ENCODE peak calls at places on chromosomes 5 and 9, in eight cellular contexts. Y is PC-9, P is A673, T is aorta, F is stomach, Z is hepatocyte, D is transverse colon, B is GM23248. Q is an unnamed sample.

GRCh38 chr9:135588886-135589595 is 27.5 kb downstream of the PAEP start:
- DNase-seq in Y (no peak), D (no peak), Z (peak), B (no peak), T (peak), F (peak), P (no peak), Q (no peak)

GRCh38 chr5:37575541-37576489 is 196.7 kb downstream of the WDR70 start:
- DNase-seq in F (no peak), P (peak), B (no peak), Z (peak), T (no peak), D (no peak), Y (no peak), Q (no peak)

GRCh38 chr5:63923914-63924313 is 38.3 kb downstream of the HTR1A start:
- DNase-seq in D (peak), P (no peak), Z (peak), Y (no peak), B (no peak), T (no peak), F (peak), Q (peak)

GRCh38 chr9:91100878-91101450 is 260.8 kb downstream of the AUH start:
- DNase-seq in B (no peak), F (no peak), T (peak), D (peak), Y (no peak), P (no peak), Z (no peak), Q (no peak)

GRCh38 chr9:123637940-123638634 is 282.1 kb downstream of the CRB2 start:
- DNase-seq in T (no peak), Z (no peak), D (peak), F (no peak), Y (no peak), P (no peak), B (no peak), Q (no peak)

GRCh38 chr5:145345883-145346282 is 489.3 kb downstream of the PRELID2 start:
- DNase-seq in Y (no peak), T (no peak), D (no peak), Z (no peak), B (peak), F (no peak), P (no peak), Q (no peak)

GRCh38 chr5:108380531-108381021 is 1.3 kb downstream of the FBXL17 start:
- DNase-seq in T (peak), Z (peak), P (peak), B (peak), F (peak), D (peak), Y (no peak), Q (no peak)

GRCh38 chr5:116452774-116453368 is 121.8 kb downstream of the SEMA6A start:
- DNase-seq in Z (no peak), D (no peak), F (no peak), P (no peak), B (no peak), T (no peak), Y (no peak), Q (no peak)

GRCh38 chr5:148391422-148391821 is 7.7 kb downstream of the FBXO38 start:
- DNase-seq in T (no peak), F (no peak), D (no peak), Y (no peak), P (no peak), Z (no peak), B (no peak), Q (no peak)

GRCh38 chr5:154370730-154371334 is 75.0 kb upstream of the SAP30L start:
- DNase-seq in D (no peak), Z (no peak), P (no peak), Y (no peak), T (no peak), B (peak), F (no peak), Q (no peak)

GRCh38 chr9:133981958-133982681 is 10.0 kb downstream of the VAV2 start:
- DNase-seq in F (no peak), Z (no peak), D (no peak), P (no peak), B (no peak), T (peak), Y (no peak), Q (no peak)

GRCh38 chr5:110075656-110076055 is 385.9 kb downstream of the MAN2A1 start:
- DNase-seq in Z (no peak), P (no peak), D (no peak), Y (no peak), F (no peak), B (no peak), T (no peak), Q (no peak)

GRCh38 chr5:173808079-173808808 is 79.9 kb upstream of the CPEB4 start:
- DNase-seq in T (no peak), D (no peak), P (no peak), Y (no peak), F (no peak), Z (no peak), B (no peak), Q (no peak)

GRCh38 chr5:175489693-175490443 is 11.5 kb downstream of the SFXN1 start:
- DNase-seq in T (no peak), P (no peak), D (no peak), B (no peak), F (no peak), Z (no peak), Y (no peak), Q (no peak)

GRCh38 chr5:102753889-102754498 is 1.1 kb upstream of the PAM start:
- DNase-seq in P (no peak), Z (no peak), F (no peak), D (no peak), T (peak), B (no peak), Y (no peak), Q (no peak)

GRCh38 chr9:27582794-27583193 is 9.5 kb upstream of the C9orf72 start:
- DNase-seq in D (no peak), Y (no peak), F (no peak), B (no peak), Z (no peak), P (no peak), T (no peak), Q (no peak)

GRCh38 chr5:74251106-74252032 is 389.2 kb downstream of the ENC1 start:
- DNase-seq in D (peak), Z (peak), T (no peak), F (no peak), B (peak), Y (peak), P (peak), Q (peak)

GRCh38 chr5:816176-816575 is 31.6 kb upstream of the ZDHHC11B start:
- DNase-seq in D (no peak), B (no peak), Y (no peak), Z (no peak), T (no peak), F (no peak), P (no peak), Q (no peak)

GRCh38 chr5:116685931-116686330 is 111.3 kb upstream of the SEMA6A start:
- DNase-seq in Z (no peak), T (no peak), B (no peak), Y (no peak), D (no peak), P (no peak), F (no peak), Q (no peak)

GRCh38 chr5:76426391-76426802 is 23.3 kb downstream of the IQGAP2 start:
- DNase-seq in T (no peak), Y (no peak), F (no peak), Z (no peak), P (no peak), D (no peak), B (no peak), Q (no peak)

GRCh38 chr5:14217587-14217986 is 74.4 kb downstream of the TRIO start:
- DNase-seq in B (no peak), Y (no peak), Z (no peak), T (no peak), F (no peak), P (no peak), D (no peak), Q (no peak)

GRCh38 chr5:14218897-14219573 is 75.9 kb downstream of the TRIO start:
- DNase-seq in Z (no peak), T (no peak), P (no peak), F (no peak), Y (no peak), B (peak), D (no peak), Q (no peak)

GRCh38 chr5:14218011-14218410 is 74.9 kb downstream of the TRIO start:
- DNase-seq in D (no peak), Z (no peak), F (no peak), T (no peak), Y (no peak), P (no peak), B (no peak), Q (no peak)

GRCh38 chr5:14219800-14220512 is 76.8 kb downstream of the TRIO start:
- DNase-seq in Z (no peak), B (no peak), F (no peak), D (no peak), Y (no peak), T (no peak), P (no peak), Q (no peak)

DNA sequence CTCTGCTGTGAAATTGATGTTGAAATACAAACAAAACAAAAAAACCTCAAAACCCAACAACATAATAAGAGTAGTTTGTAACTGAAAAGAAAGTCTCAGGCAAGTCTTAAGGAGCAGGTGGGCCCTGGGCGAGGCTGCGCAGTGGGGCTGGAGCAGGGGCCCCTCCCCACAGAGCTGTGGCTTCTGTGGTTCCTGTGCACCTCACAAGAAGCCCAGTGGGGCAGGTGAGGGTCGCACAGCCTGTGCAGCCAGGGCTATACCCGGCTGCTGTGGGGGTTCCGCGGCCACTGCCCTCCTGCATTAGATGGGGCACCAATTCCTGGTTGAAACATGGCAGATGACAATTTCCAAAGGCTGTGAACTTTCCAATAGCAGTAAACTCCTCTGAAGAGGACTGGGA is 75.3 kb downstream of the TRIO start:
- DNase-seq in D (no peak), Z (no peak), F (no peak), Y (no peak), T (no peak), P (no peak), B (no peak), Q (no peak)
- H3K27ac ChIP-seq in D (peak), Z (no peak), F (peak), Y (no peak), T (peak), P (no peak), B (peak), Q (no peak)

GRCh38 chr5:91166040-91166807 is 216.9 kb downstream of the ARRDC3 start:
- DNase-seq in B (peak), Y (peak), F (no peak), P (no peak), T (no peak), D (no peak), Z (no peak), Q (no peak)
- H3K27ac ChIP-seq in B (peak), Y (peak), F (no peak), P (no peak), T (peak), D (no peak), Z (no peak), Q (peak)

GRCh38 chr9:109916316-109916715 is 136.3 kb downstream of the PALM2AKAP2 start:
- DNase-seq in P (no peak), T (no peak), Y (no peak), B (no peak), Z (no peak), D (no peak), F (no peak), Q (no peak)
- H3K27ac ChIP-seq in P (no peak), T (no peak), Y (no peak), B (no peak), Z (no peak), D (no peak), F (no peak), Q (no peak)

DNA sequence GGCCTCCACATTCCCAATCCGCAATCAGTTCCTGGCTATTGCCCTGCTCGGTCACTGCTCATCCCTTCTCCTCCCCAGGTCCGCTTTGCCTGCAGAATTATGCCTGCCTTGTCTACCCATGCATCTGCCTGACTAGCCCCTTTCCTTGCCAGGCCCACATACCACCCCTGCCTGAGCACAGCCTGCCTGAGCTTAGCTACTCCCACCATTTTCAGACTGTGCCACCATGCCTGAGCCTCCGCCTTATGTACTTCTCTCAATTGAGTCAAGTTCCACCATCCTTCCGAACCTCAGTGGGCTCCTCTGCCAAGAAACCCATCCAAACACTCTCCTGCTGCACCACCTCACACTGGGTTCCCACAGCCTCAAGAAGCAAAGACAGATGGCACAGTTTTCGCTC is 23.3 kb downstream of the P4HA2 start:
- DNase-seq in Y (peak), F (no peak), B (no peak), Z (no peak), T (no peak), D (no peak), P (no peak), Q (no peak)
- H3K27ac ChIP-seq in Y (no peak), F (no peak), B (no peak), Z (no peak), T (no peak), D (no peak), P (no peak), Q (no peak)

GRCh38 chr5:150256416-150257064 is 33.0 kb downstream of the CAMK2A start:
- DNase-seq in B (no peak), T (no peak), D (no peak), F (no peak), P (no peak), Z (no peak), Y (no peak), Q (no peak)
- H3K27ac ChIP-seq in B (no peak), T (no peak), D (no peak), F (no peak), P (no peak), Z (no peak), Y (no peak), Q (no peak)

DNA sequence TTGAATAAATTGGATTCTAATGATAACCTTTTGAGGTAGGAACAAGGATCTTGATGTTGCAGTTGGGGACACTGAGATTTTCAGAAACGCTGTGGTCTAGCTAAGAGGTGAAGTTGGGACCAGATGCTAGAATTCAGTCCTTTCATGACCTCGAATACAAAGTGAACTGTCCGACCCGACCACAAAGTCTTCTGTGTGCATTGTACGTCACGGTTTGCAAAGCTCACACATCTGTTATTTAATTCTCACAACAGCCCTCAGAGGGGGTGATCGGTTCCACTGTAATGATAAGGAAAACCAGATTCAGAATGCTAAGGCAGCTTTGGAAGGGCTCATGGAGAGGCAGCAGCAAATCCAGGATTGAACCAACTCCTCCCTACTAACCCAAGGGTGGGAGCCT is 16.6 kb upstream of the KIF12 start:
- DNase-seq in T (no peak), Z (no peak), Y (no peak), P (no peak), B (no peak), D (no peak), F (no peak), Q (no peak)
- H3K27ac ChIP-seq in T (no peak), Z (no peak), Y (no peak), P (no peak), B (no peak), D (no peak), F (no peak), Q (no peak)

DNA sequence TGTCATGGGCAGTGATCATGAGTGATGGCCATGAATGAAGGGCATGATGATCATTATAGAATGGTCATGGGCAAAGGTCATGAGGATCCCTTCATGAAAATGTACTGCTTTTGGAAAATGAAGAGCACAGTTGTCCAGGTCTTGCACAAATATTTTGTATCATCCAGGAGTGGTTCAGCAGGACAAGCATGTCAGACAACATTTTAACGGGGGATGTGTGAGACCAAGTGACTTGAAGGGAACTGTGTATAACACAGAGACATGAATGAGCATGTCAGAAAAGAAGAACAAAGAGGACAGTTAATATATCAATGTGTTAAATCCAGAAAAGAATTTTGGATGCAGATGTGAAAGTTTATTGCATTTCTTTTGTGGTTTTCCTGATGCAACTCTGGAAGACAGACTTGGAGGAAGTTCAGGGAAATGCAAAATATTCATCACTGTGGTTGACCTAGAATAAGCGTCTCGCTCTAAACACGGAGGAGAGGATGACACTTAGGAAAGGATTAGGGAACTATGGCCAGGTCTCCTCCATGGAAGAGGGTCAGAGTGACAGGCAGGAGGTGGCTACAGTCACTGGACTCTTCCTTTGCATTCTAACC is 116.1 kb upstream of the IRX4 start:
- DNase-seq in T (no peak), D (no peak), Y (no peak), P (no peak), B (no peak), F (no peak), Z (no peak), Q (no peak)
- H3K27ac ChIP-seq in T (no peak), D (no peak), Y (no peak), P (no peak), B (no peak), F (no peak), Z (no peak), Q (no peak)

DNA sequence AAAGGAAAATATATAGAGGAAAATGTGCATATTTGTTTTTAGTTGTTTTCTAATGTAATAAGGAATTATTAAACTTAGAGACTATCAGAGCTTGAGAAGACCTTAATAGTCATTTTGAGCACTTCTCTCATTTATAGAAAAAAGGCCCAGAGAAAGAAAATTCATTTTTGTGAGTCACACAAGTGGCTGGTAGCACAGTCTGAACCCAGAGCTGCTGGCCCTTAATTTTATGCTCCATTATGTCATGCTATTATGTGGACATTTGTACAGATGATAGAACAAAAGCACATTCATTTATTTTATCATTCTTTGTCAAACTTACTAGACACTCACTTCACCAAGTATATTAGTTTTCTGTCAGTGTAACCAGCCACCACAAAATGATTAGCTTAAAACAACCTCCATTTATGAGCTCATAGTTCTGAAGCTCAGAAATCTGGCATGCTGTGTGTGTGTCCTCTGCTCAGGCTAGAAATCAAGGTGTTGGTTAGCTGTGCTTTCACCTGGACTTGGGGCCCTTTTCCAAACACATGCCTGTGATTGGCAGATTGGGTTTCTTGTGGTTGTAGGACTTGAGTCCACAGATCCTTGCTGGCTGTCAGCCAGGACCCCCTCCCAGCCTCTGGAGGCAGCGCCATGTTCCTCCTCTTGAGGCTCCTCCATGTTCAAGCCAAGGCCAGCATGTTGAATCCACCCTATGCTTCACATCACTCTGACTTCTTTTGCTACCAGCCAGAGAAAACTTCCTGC is 188.9 kb downstream of the ARHGAP26 start:
- DNase-seq in F (no peak), Y (no peak), T (no peak), B (peak), D (no peak), P (no peak), Z (no peak), Q (no peak)
- H3K27ac ChIP-seq in F (no peak), Y (peak), T (no peak), B (peak), D (no peak), P (no peak), Z (no peak), Q (peak)

DNA sequence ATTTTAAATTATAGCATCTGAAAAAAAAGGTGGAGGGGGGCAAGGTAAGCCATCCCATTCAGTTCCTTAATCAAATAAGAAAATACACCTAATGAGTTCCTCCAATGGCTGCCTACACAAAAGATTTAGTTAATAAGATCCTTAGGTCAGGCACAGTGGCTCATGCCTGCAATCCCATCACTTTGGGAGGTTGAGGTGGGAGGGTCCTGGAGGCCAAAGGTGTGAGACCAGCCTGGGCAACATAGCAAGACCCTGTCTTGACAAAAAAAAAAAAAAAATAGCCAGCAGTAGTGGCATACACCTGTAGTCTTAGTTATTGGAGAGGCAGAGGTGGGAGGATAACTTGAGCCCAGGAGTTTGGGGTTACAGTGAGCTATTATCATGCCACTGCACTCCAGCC is 78.4 kb downstream of the ST8SIA4 start:
- DNase-seq in P (no peak), Y (no peak), Z (no peak), B (no peak), T (no peak), D (no peak), F (no peak), Q (no peak)
- H3K27ac ChIP-seq in P (no peak), Y (no peak), Z (no peak), B (no peak), T (no peak), D (no peak), F (no peak), Q (no peak)

GRCh38 chr5:158485604-158486081 is 614.1 kb downstream of the EBF1 start:
- DNase-seq in T (peak), F (no peak), D (no peak), Y (no peak), Z (peak), B (peak), P (no peak), Q (no peak)
- H3K27ac ChIP-seq in T (no peak), F (peak), D (no peak), Y (no peak), Z (peak), B (peak), P (no peak), Q (no peak)